ENCODE peak calls at places on chromosomes 6 and 20, in eight cellular contexts. O is HFFc6, V is adrenal gland, U is MCF 10A, Y is cardiac muscle cell, E is astrocyte of the cerebellum, B is A549, M is upper lobe of right lung. C is an unnamed sample.

GRCh38 chr6:163986313-163986712 is 571.8 kb downstream of the QKI start:
- DNase-seq in E (no peak), U (no peak), Y (no peak), B (no peak), M (no peak), V (peak), O (no peak), C (no peak)

GRCh38 chr6:12149944-12150510 is 137.9 kb downstream of the HIVEP1 start:
- DNase-seq in E (no peak), M (no peak), Y (no peak), B (no peak), U (no peak), V (no peak), O (no peak), C (no peak)

GRCh38 chr6:125745281-125746018 is 4.0 kb upstream of the HEY2 start:
- DNase-seq in Y (peak), U (no peak), M (no peak), V (no peak), O (no peak), E (no peak), B (no peak), C (no peak)

GRCh38 chr6:112413805-112414204 is 66.7 kb downstream of the RFPL4B start:
- DNase-seq in O (no peak), Y (no peak), V (no peak), B (no peak), M (no peak), E (no peak), U (peak), C (no peak)

GRCh38 chr20:57505991-57506390 is 18.9 kb downstream of the CTCFL start:
- DNase-seq in O (no peak), Y (no peak), E (no peak), U (no peak), B (no peak), V (no peak), M (no peak), C (no peak)

GRCh38 chr6:137259349-137259748 is 40.2 kb upstream of the IFNGR1 start:
- DNase-seq in M (no peak), U (peak), Y (no peak), B (peak), V (no peak), E (no peak), O (no peak), C (no peak)

GRCh38 chr6:149723771-149724417 is 6.0 kb upstream of the LATS1 start:
- DNase-seq in M (no peak), B (peak), E (peak), Y (peak), V (peak), U (peak), O (peak), C (peak)

GRCh38 chr6:135423649-135424128 is 73.9 kb downstream of the AHI1 start:
- DNase-seq in M (no peak), V (no peak), O (peak), U (peak), E (peak), Y (peak), B (peak), C (peak)

GRCh38 chr20:37498066-37498702 is 22.9 kb upstream of the NNAT start:
- DNase-seq in V (no peak), M (no peak), U (no peak), O (no peak), B (no peak), Y (no peak), E (no peak), C (no peak)

GRCh38 chr20:43404880-43405279 is 52.8 kb upstream of the SRSF6 start:
- DNase-seq in U (peak), V (no peak), B (peak), Y (no peak), M (no peak), E (no peak), O (no peak), C (no peak)

GRCh38 chr20:63652192-63652980 is 838 bp downstream of the STMN3 start:
- DNase-seq in V (no peak), E (no peak), B (no peak), O (no peak), Y (peak), M (no peak), U (no peak), C (no peak)

GRCh38 chr6:41836660-41837052 is 49.2 kb downstream of the TOMM6 start:
- DNase-seq in M (no peak), B (no peak), V (no peak), E (no peak), O (peak), U (no peak), Y (no peak), C (no peak)

GRCh38 chr6:83853178-83853967 is at the start of gene RIPPLY2:
- DNase-seq in V (peak), B (peak), M (no peak), E (no peak), Y (peak), O (no peak), U (no peak), C (no peak)

GRCh38 chr6:136921521-136921935 is 573 bp upstream of the SLC35D3 start:
- DNase-seq in V (no peak), U (no peak), O (no peak), E (no peak), Y (peak), M (no peak), B (no peak), C (no peak)

GRCh38 chr6:122049341-122049740 is 350.1 kb upstream of the HSF2 start:
- DNase-seq in O (no peak), Y (peak), M (no peak), E (no peak), B (no peak), V (no peak), U (peak), C (no peak)

GRCh38 chr20:36408219-36408618 is 102.1 kb downstream of the DLGAP4 start:
- DNase-seq in E (no peak), M (no peak), B (peak), V (peak), Y (no peak), O (no peak), U (peak), C (no peak)

GRCh38 chr6:167793421-167793820 is 33.3 kb upstream of the AFDN start:
- DNase-seq in V (no peak), O (no peak), M (no peak), B (no peak), U (no peak), E (peak), Y (no peak), C (no peak)

GRCh38 chr20:12949429-12949980 is 59.3 kb upstream of the SPTLC3 start:
- DNase-seq in V (no peak), Y (no peak), E (peak), M (no peak), B (no peak), U (no peak), O (no peak), C (no peak)

GRCh38 chr20:22801528-22801927 is 217.2 kb upstream of the FOXA2 start:
- DNase-seq in M (no peak), E (peak), U (no peak), V (no peak), B (no peak), Y (no peak), O (no peak), C (no peak)

GRCh38 chr20:7694940-7695567 is 245.2 kb downstream of the HAO1 start:
- DNase-seq in B (no peak), O (no peak), M (no peak), E (no peak), V (no peak), U (no peak), Y (no peak), C (no peak)

GRCh38 chr6:168384045-168385038 is 56.6 kb upstream of the SMOC2 start:
- DNase-seq in Y (no peak), M (no peak), B (no peak), O (no peak), V (no peak), U (no peak), E (no peak), C (no peak)

GRCh38 chr6:166692723-166693302 is 65.8 kb upstream of the RPS6KA2 start:
- DNase-seq in E (no peak), O (no peak), Y (no peak), V (no peak), U (no peak), B (no peak), M (peak), C (no peak)

GRCh38 chr6:74356385-74356784 is 660.4 kb downstream of the CD109 start:
- DNase-seq in M (no peak), E (no peak), Y (no peak), V (no peak), U (peak), B (peak), O (peak), C (no peak)

GRCh38 chr6:44298864-44299263 is 14.3 kb downstream of the AARS2 start:
- DNase-seq in M (no peak), V (no peak), E (no peak), Y (no peak), B (no peak), O (no peak), U (no peak), C (no peak)

GRCh38 chr6:63529498-63529897 is 42.8 kb upstream of the LOC128125822 start:
- DNase-seq in M (no peak), U (peak), B (peak), E (peak), O (no peak), Y (no peak), V (no peak), C (no peak)

GRCh38 chr6:38160831-38161230 is 341.3 kb downstream of the ZFAND3 start:
- DNase-seq in V (no peak), M (peak), O (no peak), B (no peak), Y (no peak), U (no peak), E (no peak), C (no peak)

GRCh38 chr6:119479860-119480655 is 130.5 kb upstream of the MAN1A1 start:
- DNase-seq in V (no peak), Y (no peak), E (peak), U (peak), O (no peak), B (no peak), M (no peak), C (peak)

GRCh38 chr6:8814440-8815000 is 379.2 kb upstream of the SLC35B3 start:
- DNase-seq in U (no peak), V (no peak), M (no peak), O (no peak), B (no peak), E (no peak), Y (no peak), C (no peak)

GRCh38 chr6:40671338-40672050 is 84.3 kb upstream of the LRFN2 start:
- DNase-seq in Y (no peak), B (peak), E (no peak), U (peak), O (no peak), M (no peak), V (no peak), C (no peak)

GRCh38 chr6:156935000-156935399 is 157.8 kb downstream of the ARID1B start:
- DNase-seq in M (no peak), Y (no peak), E (no peak), U (no peak), V (no peak), O (no peak), B (no peak), C (no peak)

GRCh38 chr6:156928972-156929371 is 151.8 kb downstream of the ARID1B start:
- DNase-seq in E (no peak), U (no peak), V (no peak), Y (no peak), B (no peak), O (no peak), M (no peak), C (no peak)

GRCh38 chr6:156934054-156934424 is 156.9 kb downstream of the ARID1B start:
- DNase-seq in B (no peak), O (no peak), E (no peak), U (no peak), M (no peak), Y (no peak), V (no peak), C (no peak)

GRCh38 chr6:156931283-156931682 is 154.1 kb downstream of the ARID1B start:
- DNase-seq in M (no peak), B (no peak), Y (peak), U (no peak), E (no peak), O (no peak), V (no peak), C (no peak)

DNA sequence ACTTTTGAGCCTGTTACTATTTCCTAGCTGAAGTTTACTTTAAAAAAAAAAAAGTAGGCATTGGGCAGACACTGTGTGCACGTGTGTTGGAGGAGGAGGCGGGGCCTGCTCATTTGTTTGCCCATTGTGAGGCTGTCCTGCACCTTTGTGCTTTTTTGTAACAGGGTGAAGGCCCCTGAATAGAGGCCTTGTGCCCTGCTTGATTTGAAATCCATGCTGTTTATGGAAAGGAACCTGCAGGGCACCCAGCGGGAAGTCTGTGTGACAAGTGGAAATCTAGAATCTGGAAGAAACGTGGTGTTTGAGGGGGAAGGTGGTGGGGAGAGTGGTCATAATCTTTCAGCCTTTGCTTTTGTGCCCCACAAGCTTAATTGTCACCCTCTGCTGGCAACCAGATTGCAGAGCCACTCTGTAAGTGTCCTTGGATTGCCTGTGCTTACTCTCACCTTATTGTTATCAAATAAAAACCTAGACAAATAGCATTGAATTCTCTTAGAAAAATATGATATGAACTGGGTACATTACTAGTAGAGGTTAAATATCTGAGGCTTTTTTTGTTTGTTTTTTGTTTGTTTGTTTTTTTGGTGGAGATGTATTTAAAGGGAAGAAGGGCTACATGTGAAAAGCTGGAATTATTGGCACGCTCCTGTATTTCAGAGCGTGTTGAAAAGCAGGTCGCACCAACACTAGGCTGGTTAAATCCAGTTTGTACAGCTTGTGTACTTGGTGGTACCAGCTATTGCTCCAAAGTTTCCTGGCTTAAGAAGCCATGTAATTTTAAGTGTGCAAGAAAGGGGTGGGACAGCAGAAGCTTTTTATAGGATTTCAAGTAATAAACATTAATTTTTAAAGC is 156.2 kb downstream of the ARID1B start:
- DNase-seq in M (peak), U (no peak), B (no peak), V (no peak), O (no peak), E (no peak), Y (peak), C (no peak)
- TF ChIP-seq CTCF in M (no peak), U (no peak), B (no peak), V (no peak), O (no peak), E (no peak), Y (no peak), C (no peak)

GRCh38 chr6:110996661-110997060 is 14.8 kb downstream of the RPF2 start:
- DNase-seq in U (no peak), Y (no peak), E (no peak), B (no peak), V (no peak), M (no peak), O (no peak), C (no peak)

GRCh38 chr6:110990835-110991576 is 9.2 kb downstream of the RPF2 start:
- DNase-seq in O (no peak), Y (no peak), U (no peak), M (no peak), E (no peak), B (no peak), V (no peak), C (no peak)
- TF ChIP-seq CTCF in O (peak), Y (no peak), U (no peak), M (no peak), E (no peak), B (peak), V (no peak), C (no peak)

GRCh38 chr6:29071831-29072723 is 15.0 kb downstream of the OR2B3 start:
- DNase-seq in O (peak), E (no peak), V (peak), M (no peak), U (peak), Y (peak), B (peak), C (no peak)
- TF ChIP-seq CTCF in O (peak), E (peak), V (peak), M (peak), U (peak), Y (peak), B (peak), C (no peak)

DNA sequence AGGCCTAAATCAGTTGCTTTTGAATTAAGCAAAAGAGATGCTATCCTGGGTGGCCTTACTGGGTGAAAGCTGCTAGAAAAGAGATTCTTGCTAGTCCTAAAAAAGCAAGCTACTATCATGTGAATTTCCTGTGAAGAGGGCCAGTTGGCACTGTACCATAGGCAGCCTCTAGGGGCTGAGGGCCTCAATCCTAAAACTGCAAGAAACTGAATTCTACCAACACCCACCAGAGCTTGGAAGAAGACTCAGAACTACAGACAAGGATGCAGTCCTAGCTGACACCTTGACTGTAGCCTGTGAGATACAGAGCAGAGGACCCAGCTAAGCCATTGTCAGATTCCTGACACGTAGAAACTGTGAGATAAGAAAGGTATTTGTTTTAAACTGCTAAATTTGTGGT is 24.5 kb downstream of the CLIC5 start:
- DNase-seq in O (no peak), B (no peak), Y (no peak), M (no peak), U (no peak), V (no peak), E (no peak), C (no peak)
- TF ChIP-seq CTCF in O (no peak), B (no peak), Y (peak), M (peak), U (no peak), V (no peak), E (peak), C (no peak)

GRCh38 chr20:17957505-17958325 is 10.9 kb downstream of the SNX5 start:
- DNase-seq in U (no peak), B (no peak), M (no peak), V (no peak), E (no peak), Y (no peak), O (no peak), C (no peak)

GRCh38 chr20:17956099-17956685 is 12.4 kb downstream of the SNX5 start:
- DNase-seq in Y (no peak), V (no peak), B (no peak), M (no peak), O (no peak), E (no peak), U (no peak), C (no peak)

GRCh38 chr20:17959257-17959627 is 9.4 kb downstream of the SNX5 start:
- DNase-seq in O (no peak), V (no peak), M (no peak), Y (no peak), E (no peak), U (no peak), B (no peak), C (no peak)

GRCh38 chr20:17960927-17961599 is 7.5 kb downstream of the SNX5 start:
- DNase-seq in O (no peak), E (no peak), B (no peak), U (no peak), V (no peak), M (no peak), Y (no peak), C (no peak)

DNA sequence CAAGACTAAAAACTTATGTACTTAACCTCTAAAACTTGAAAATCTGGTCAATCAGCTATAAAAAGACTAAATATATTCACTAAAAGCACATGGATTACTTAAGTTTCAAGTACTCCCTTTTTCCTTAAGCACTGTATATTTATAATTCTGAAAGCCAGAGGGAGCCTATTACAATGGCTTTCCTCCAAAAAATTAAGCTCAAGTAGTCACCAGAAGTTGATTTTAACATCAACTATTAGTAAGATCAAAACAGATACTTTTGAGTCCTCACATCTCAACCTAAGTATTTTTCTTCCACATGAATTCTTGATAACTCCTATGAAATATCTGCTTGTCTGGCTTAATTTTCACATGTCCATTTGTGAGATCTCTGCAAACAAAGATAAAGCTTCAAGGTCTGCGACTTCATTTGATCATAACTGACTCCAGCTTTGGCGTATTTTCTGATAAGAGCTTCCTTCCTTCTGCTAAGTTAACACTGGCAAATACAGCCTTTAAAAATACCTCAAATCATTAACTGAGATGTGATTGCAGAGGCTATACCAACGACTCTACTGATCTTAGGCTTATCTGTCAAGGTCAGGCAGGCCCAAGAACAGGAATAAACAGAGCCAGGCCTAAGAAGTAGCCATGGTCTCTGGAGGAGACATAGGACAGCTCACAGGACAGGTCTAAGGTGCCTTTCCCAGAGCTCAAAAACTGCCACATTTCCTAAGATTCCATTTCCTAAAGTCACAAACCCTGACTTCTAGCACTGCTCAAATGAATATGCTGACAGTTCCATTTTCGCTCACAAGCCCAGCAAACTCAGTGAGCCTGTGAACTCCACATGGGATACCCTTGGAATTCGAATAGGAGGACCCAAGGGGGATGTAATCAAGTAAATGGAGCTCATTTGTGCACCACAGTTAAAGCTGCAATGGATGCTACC is 10.0 kb downstream of the SNX5 start:
- DNase-seq in V (no peak), U (no peak), B (no peak), M (no peak), E (no peak), O (peak), Y (no peak), C (no peak)
- TF ChIP-seq CTCF in V (peak), U (no peak), B (no peak), M (peak), E (peak), O (peak), Y (peak), C (peak)

C was measured in AG09319.